ENCODE peak calls at places on chromosomes 12 and 14, in four cellular contexts. L, U, Y and Z are unnamed samples.

GRCh38 chr12:132398386-132398991 is 69.1 kb upstream of the GALNT9 start:
- DNase-seq in Y (no peak), L (no peak), U (no peak), Z (no peak)

GRCh38 chr14:77067632-77068514 is 30.2 kb upstream of the CIPC start:
- DNase-seq in L (peak; percentile 45), U (peak; percentile 9), Y (peak; percentile 57), Z (peak; percentile 74)

GRCh38 chr12:46553266-46553665 is 180.7 kb upstream of the SLC38A2 start:
- DNase-seq in U (no peak), Y (peak; percentile 84), L (no peak), Z (peak; percentile 93)

GRCh38 chr12:92519284-92519683 is 183.5 kb upstream of the PLEKHG7 start:
- DNase-seq in Y (no peak), U (no peak), L (no peak), Z (no peak)

GRCh38 chr12:6182279-6182898 is 17.8 kb upstream of the CD9 start:
- DNase-seq in L (no peak), Y (peak; percentile 68), U (no peak), Z (peak; percentile 46)

GRCh38 chr12:109844983-109845841 is 12.0 kb upstream of the TRPV4 start:
- DNase-seq in Y (peak; percentile 65), L (peak; percentile 82), U (peak; percentile 72), Z (peak; percentile 83)

GRCh38 chr14:55665067-55665700 is 85.2 kb downstream of the KTN1 start:
- DNase-seq in L (no peak), Y (peak; percentile 21), U (no peak), Z (peak; percentile 11)

GRCh38 chr14:56895154-56895553 is 84.9 kb upstream of the OTX2 start:
- DNase-seq in Y (no peak), L (no peak), U (no peak), Z (no peak)

GRCh38 chr12:91685917-91686316 is 459.7 kb downstream of the BTG1 start:
- DNase-seq in Y (peak; percentile 11), L (peak; percentile 26), U (no peak), Z (peak; percentile 45)